ENCODE peak calls at places on chromosome 17, in five cellular contexts. A is CD8-positive, alpha-beta T cell; R is CD4-positive, CD25-positive, alpha-beta regulatory T cell; S is trophoblast cell; T is dorsolateral prefrontal cortex. Q is an unnamed sample.
A peak's percentile ranks its signal among the peaks of the same experiment; 100 is the strongest.

GRCh38 chr17:21524211-21524591 is 148.0 kb downstream of the KCNJ12 start:
- DNase-seq in A (no peak), R (no peak), S (peak; percentile 68), T (no peak), Q (no peak)

GRCh38 chr17:82019905-82020873 is 2.5 kb downstream of the CENPX start:
- DNase-seq in A (no peak), R (peak; percentile 34), S (peak; percentile 73), T (no peak), Q (no peak)

GRCh38 chr17:7080445-7081041 is 492 bp upstream of the CLEC10A start:
- DNase-seq in A (no peak), R (no peak), S (no peak), T (no peak), Q (no peak)

GRCh38 chr17:62309381-62309780 is 71.0 kb upstream of the EFCAB3 start:
- DNase-seq in A (no peak), R (no peak), S (no peak), T (no peak), Q (no peak)

GRCh38 chr17:53719229-53719628 is 103.5 kb upstream of the KIF2B start:
- DNase-seq in A (no peak), R (no peak), S (no peak), T (no peak), Q (no peak)

GRCh38 chr17:35796942-35797341 is 1.5 kb upstream of the MMP28 start:
- DNase-seq in A (no peak), R (no peak), S (no peak), T (no peak), Q (no peak)

GRCh38 chr17:42403150-42403549 is 14.9 kb upstream of the STAT3 start:
- DNase-seq in A (no peak), R (no peak), S (no peak), T (no peak), Q (no peak)

GRCh38 chr17:58279736-58280479 is 827 bp downstream of the MPO start:
- DNase-seq in A (no peak), R (no peak), S (no peak), T (no peak), Q (no peak)

GRCh38 chr17:80980397-80981061 is 11.1 kb upstream of the CHMP6 start:
- DNase-seq in A (no peak), R (no peak), S (no peak), T (no peak), Q (no peak)

GRCh38 chr17:49914664-49915063 is 54.3 kb upstream of the DLX4 start:
- DNase-seq in A (no peak), R (no peak), S (peak; percentile 55), T (no peak), Q (no peak)

GRCh38 chr17:82134101-82134500 is 36.1 kb upstream of the FASN start:
- DNase-seq in A (no peak), R (no peak), S (peak; percentile 59), T (no peak), Q (no peak)

GRCh38 chr17:59783221-59784016 is 76.0 kb downstream of the VMP1 start:
- DNase-seq in A (no peak), R (no peak), S (peak; percentile 38), T (no peak), Q (no peak)

GRCh38 chr17:386145-386876 is 33.7 kb upstream of the RPH3AL start:
- DNase-seq in A (peak; percentile 49), R (peak; percentile 48), S (peak; percentile 39), T (peak; percentile 56), Q (peak; percentile 54)

DNA sequence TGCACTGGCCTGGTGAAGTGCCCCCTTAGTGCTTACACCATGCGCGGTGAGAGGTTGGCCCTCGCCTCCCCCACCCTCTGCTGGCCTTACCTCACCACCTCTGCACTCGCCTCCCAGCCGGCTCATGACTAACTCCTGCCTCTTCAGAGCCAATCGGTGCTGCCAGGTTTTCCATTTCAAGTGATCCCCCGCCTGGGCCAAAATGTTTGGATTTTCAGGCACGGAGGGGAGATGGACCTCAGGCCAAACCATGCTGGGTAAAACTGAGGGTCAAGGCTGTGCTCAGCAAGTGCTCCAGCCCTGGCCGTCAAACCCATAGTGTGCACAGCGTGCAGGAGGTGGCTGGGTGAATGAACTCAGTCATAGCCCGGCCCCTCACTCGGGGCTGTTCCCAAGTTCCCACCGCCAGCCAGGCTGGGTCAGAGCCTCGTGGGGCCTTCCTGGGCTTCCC is 175.4 kb downstream of the SEC14L1 start:
- DNase-seq in A (no peak), R (no peak), S (no peak), T (no peak), Q (no peak)
- H3K27ac ChIP-seq in A (no peak overlapping the region), R (no peak overlapping the region), S (peak overlapping the region; percentile 39), T (no peak overlapping the region), Q (no peak overlapping the region)

GRCh38 chr17:76051571-76051970 is 20.7 kb downstream of the SRP68 start:
- DNase-seq in A (no peak), R (no peak), S (no peak), T (no peak), Q (no peak)

GRCh38 chr17:76053230-76054111 is 18.8 kb downstream of the SRP68 start:
- DNase-seq in A (no peak), R (no peak), S (peak; percentile 83), T (no peak), Q (no peak)

GRCh38 chr17:76051071-76051467 is 21.2 kb downstream of the SRP68 start:
- DNase-seq in A (no peak), R (no peak), S (peak; percentile 97), T (no peak), Q (no peak)

GRCh38 chr17:76054112-76054476 is 18.2 kb downstream of the SRP68 start:
- DNase-seq in A (no peak), R (no peak), S (peak; percentile 73), T (no peak), Q (no peak)

DNA sequence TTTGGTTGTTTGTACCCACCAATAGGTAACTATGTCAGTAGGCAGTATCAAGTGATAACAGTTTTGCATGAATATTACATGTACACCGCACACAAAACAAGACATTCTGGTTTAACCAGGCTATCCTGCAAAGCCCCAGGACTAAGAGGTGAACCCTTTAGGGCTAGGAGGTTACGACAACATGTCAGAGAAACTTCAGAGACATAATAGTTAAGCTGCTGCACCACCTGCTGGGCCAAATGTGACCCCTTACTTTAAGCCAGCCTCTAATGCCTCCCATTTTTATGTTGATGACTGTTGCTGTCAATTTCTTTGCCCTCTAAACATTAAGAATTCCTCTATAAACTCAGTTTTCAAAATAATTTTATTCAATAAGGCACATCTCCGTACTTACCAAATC is 15.4 kb downstream of the SRP68 start:
- DNase-seq in A (no peak), R (no peak), S (peak; percentile 92), T (no peak), Q (no peak)
- H3K27ac ChIP-seq in A (no peak overlapping the region), R (no peak overlapping the region), S (no peak overlapping the region), T (no peak overlapping the region), Q (no peak overlapping the region)

GRCh38 chr17:75048396-75048933 is 1.4 kb downstream of the KCTD2 start:
- DNase-seq in A (no peak), R (no peak), S (no peak), T (peak; percentile 49), Q (no peak)
- H3K27ac ChIP-seq in A (no peak overlapping the region), R (no peak overlapping the region), S (no peak overlapping the region), T (peak overlapping the region; percentile 93), Q (peak overlapping the region; percentile 79)

GRCh38 chr17:47252766-47253512 is 688 bp upstream of the ITGB3 start:
- DNase-seq in A (no peak), R (no peak), S (no peak), T (no peak), Q (no peak)
- H3K27ac ChIP-seq in A (no peak overlapping the region), R (no peak overlapping the region), S (no peak overlapping the region), T (no peak overlapping the region), Q (no peak overlapping the region)

GRCh38 chr17:75182569-75183436 is at the start of gene SUMO2:
- DNase-seq in A (peak; percentile 95), R (peak; percentile 89), S (peak; percentile 97), T (peak; percentile 77), Q (peak; percentile 88)
- H3K27ac ChIP-seq in A (peak within 1 kb of the TSS; percentile 95), R (peak within 1 kb of the TSS; percentile 97), S (peak within 1 kb of the TSS; percentile 94), T (peak within 1 kb of the TSS; percentile 99), Q (peak within 1 kb of the TSS; percentile 95)